ENCODE peak calls at places on chromosomes 7 and 10, in seven cellular contexts. M, F, G, R, I, Z and A are unnamed samples.

GRCh38 chr7:17062433-17063383 is 180.9 kb upstream of the AGR3 start:
- DNase-seq in M (no peak), F (peak), G (no peak), R (no peak), I (no peak), Z (peak), A (no peak)

GRCh38 chr10:133270773-133271297 is 5.8 kb downstream of the ADAM8 start:
- DNase-seq in M (no peak), F (no peak), G (no peak), R (peak), I (no peak), Z (no peak), A (no peak)

GRCh38 chr10:112299456-112299855 is 16.3 kb downstream of the TECTB start:
- DNase-seq in M (no peak), F (no peak), G (no peak), R (no peak), I (no peak), Z (no peak), A (no peak)

GRCh38 chr7:36389371-36390198 is at the start of gene ANLN:
- DNase-seq in M (peak), F (peak), G (peak), R (peak), I (peak), Z (peak), A (peak)

GRCh38 chr10:11724938-11725776 is 17.0 kb upstream of the ECHDC3 start:
- DNase-seq in M (peak), F (peak), G (no peak), R (no peak), I (peak), Z (peak), A (no peak)

GRCh38 chr10:119478111-119479047 is 64.1 kb downstream of the RGS10 start:
- DNase-seq in M (peak), F (no peak), G (no peak), R (no peak), I (no peak), Z (no peak), A (no peak)

GRCh38 chr7:113338297-113338696 is 219.9 kb upstream of the SMIM30 start:
- DNase-seq in M (no peak), F (no peak), G (no peak), R (no peak), I (no peak), Z (no peak), A (no peak)

GRCh38 chr10:650691-651615 is 38.5 kb downstream of the DIP2C start:
- DNase-seq in M (no peak), F (no peak), G (no peak), R (no peak), I (no peak), Z (no peak), A (no peak)

GRCh38 chr7:138122162-138122561 is 45.9 kb downstream of the AKR1D1 start:
- DNase-seq in M (no peak), F (no peak), G (no peak), R (peak), I (no peak), Z (no peak), A (no peak)

GRCh38 chr7:79240413-79240812 is 213.1 kb downstream of the MAGI2 start:
- DNase-seq in M (no peak), F (no peak), G (no peak), R (no peak), I (no peak), Z (no peak), A (no peak)

GRCh38 chr7:101015626-101016025 is 4.3 kb upstream of the MUC17 start:
- DNase-seq in M (no peak), F (no peak), G (no peak), R (peak), I (no peak), Z (no peak), A (no peak)

GRCh38 chr10:119422685-119423509 is 119.6 kb downstream of the RGS10 start:
- DNase-seq in M (no peak), F (no peak), G (no peak), R (no peak), I (no peak), Z (no peak), A (no peak)

GRCh38 chr10:48526846-48527505 is 77.9 kb downstream of the ARHGAP22 start:
- DNase-seq in M (no peak), F (no peak), G (no peak), R (no peak), I (no peak), Z (no peak), A (no peak)
- H3K4me3 ChIP-seq in M (no peak), F (no peak), G (no peak), R (no peak), I (peak), Z (no peak), A (no peak)

GRCh38 chr7:22413211-22413610 is 56.3 kb upstream of the RAPGEF5 start:
- DNase-seq in M (no peak), F (no peak), G (no peak), R (no peak), I (no peak), Z (no peak), A (no peak)
- H3K4me3 ChIP-seq in M (no peak), F (no peak), G (no peak), R (no peak), I (no peak), Z (no peak), A (no peak)

DNA sequence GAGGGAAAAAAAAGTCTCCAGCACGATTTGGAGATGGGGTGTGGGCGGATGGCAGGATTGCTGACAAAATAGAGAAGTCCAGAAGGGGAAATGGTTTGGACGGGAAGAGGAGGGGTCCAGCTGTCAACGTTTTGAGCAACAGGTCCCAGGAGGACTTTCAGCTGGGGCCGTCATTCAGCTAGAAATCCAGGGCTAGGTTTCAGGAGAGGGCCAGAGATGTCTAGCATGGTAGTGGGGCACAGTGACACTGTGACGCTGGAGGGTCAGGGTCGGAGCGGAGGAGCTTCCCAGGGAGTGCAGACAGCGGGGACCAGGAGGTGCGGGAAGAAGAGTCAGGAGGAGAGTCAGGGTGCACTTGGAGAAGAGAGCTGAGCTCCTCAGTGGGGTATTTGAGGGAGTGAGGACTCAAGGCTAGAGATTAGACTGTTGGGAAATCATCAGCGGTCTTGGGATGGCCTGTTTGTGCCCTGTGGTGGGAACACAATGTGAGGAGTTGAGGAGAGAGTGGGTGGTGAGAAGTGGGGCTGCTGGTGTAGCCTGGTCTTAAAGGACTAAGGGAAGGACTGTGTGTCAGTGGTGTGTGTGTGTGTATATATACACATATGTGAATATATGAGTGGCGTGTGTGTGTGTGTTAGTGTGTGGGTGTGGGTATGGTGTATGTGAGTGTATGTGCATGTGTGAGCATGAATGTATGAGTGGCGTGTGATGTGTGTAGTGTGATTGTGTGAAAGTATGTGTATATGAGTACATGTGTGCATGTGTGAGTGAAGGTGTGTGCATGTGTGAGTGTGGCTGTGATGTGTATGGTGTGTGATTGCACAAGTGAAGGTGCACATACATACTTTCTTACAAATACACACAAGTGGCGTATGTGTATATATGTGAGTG is 3.8 kb downstream of the ZYX start:
- DNase-seq in M (no peak), F (peak), G (no peak), R (peak), I (no peak), Z (no peak), A (peak)
- H3K4me3 ChIP-seq in M (no peak), F (peak), G (peak), R (no peak), I (peak), Z (no peak), A (peak)

DNA sequence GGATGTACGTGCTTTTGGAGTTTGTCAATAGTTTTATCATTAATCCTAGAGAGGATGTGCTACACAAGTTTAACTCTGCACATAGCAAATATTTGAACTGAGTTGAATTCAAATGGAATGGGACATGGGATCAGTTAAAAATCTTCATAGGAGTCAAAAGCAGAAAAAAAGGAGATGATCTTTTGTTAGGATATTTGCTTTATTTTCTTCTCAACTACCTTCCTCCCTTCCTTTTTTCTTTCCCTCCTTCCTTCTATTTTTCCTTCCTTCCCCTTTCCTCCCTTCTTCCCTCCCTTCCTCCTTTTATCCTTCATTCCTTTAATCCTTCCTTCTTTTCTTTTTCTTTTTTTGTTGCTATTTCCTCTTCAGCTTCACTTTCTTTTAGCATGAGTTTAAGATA is 6.6 kb downstream of the PTPRZ1 start:
- DNase-seq in M (no peak), F (no peak), G (no peak), R (no peak), I (no peak), Z (no peak), A (no peak)
- H3K4me3 ChIP-seq in M (no peak), F (no peak), G (no peak), R (no peak), I (no peak), Z (no peak), A (no peak)

GRCh38 chr7:26291251-26291650 is 411 bp upstream of the SNX10 start:
- DNase-seq in M (no peak), F (no peak), G (no peak), R (no peak), I (no peak), Z (no peak), A (no peak)
- H3K4me3 ChIP-seq in M (peak), F (peak), G (peak), R (peak), I (peak), Z (peak), A (peak)

GRCh38 chr7:117479480-117480224 is at the start of gene CFTR:
- DNase-seq in M (no peak), F (no peak), G (peak), R (peak), I (no peak), Z (no peak), A (peak)

GRCh38 chr7:117480978-117481377 is 1.2 kb downstream of the CFTR start:
- DNase-seq in M (no peak), F (no peak), G (no peak), R (no peak), I (no peak), Z (no peak), A (no peak)

GRCh38 chr7:117478796-117479479 is 887 bp upstream of the CFTR start:
- DNase-seq in M (no peak), F (no peak), G (no peak), R (no peak), I (peak), Z (peak), A (no peak)
- H3K4me3 ChIP-seq in M (no peak), F (no peak), G (peak), R (peak), I (peak), Z (peak), A (peak)

GRCh38 chr7:146115665-146116451 is 743 bp upstream of the CNTNAP2 start:
- DNase-seq in M (peak), F (peak), G (peak), R (peak), I (peak), Z (peak), A (no peak)
- H3K4me3 ChIP-seq in M (no peak), F (peak), G (peak), R (peak), I (peak), Z (peak), A (peak)

DNA sequence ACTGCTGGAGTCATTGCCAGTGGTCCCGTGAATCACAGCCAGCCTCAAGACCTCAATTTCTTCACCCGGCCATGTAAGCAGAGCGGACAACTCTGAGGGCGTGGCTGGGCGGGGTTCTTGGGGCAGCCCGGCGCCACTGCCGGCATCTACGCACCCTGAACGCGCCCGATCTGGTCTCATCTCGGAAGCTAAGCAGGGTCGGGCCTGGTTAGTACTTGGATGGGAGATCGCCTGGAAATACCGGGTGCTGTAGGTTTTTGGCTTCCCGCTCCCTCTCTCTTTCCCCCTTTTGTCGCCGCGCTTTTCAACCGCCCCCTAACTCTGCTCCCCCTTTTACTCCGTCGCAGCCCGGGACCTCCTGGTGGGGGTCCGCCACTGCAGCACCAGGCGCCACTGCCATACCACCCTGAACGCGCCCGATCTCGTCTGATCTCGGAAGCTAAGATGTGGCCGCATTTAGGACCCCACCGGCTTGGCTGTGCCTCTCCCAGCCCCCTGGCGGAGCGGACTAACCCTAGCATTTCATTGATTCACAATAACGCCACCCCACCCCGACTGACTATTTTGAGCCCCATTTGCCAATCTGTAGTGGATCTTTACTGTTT is 25.3 kb downstream of the GARIN1A start:
- DNase-seq in M (peak), F (peak), G (peak), R (peak), I (peak), Z (peak), A (peak)
- H3K4me3 ChIP-seq in M (peak), F (peak), G (peak), R (peak), I (peak), Z (no peak), A (peak)

GRCh38 chr10:122113161-122113944 is 124.4 kb downstream of the TACC2 start:
- DNase-seq in M (no peak), F (peak), G (peak), R (peak), I (peak), Z (no peak), A (peak)
- H3K4me3 ChIP-seq in M (no peak), F (peak), G (peak), R (peak), I (peak), Z (peak), A (peak)